ENCODE peak calls at places on chromosomes 13 and 19, in four cellular contexts. O is stomach, R is vagina, P is thyroid gland. S is an unnamed sample.

GRCh38 chr13:59770451-59770850 is 393.3 kb downstream of the DIAPH3 start:
- DNase-seq in O (no peak), R (no peak), P (no peak), S (no peak)

GRCh38 chr13:73767747-73768315 is 366.4 kb downstream of the KLF12 start:
- DNase-seq in O (no peak), R (no peak), P (peak; percentile 6), S (no peak)

GRCh38 chr13:107205318-107206112 is 637.6 kb upstream of the ARGLU1 start:
- DNase-seq in O (peak; percentile 77), R (no peak), P (peak; percentile 45), S (peak; percentile 63)

GRCh38 chr13:36369268-36370107 is 23.3 kb upstream of the SPART start:
- DNase-seq in O (no peak), R (no peak), P (no peak), S (no peak)

GRCh38 chr13:25286969-25287961 is at the start of gene MTMR6:
- DNase-seq in O (peak; percentile 92), R (no peak), P (peak; percentile 88), S (peak; percentile 93)

GRCh38 chr13:73254827-73255226 is 196.0 kb downstream of the KLF5 start:
- DNase-seq in O (no peak), R (no peak), P (no peak), S (no peak)

GRCh38 chr19:36128392-36128736 is 11.5 kb upstream of the CAPNS1 start:
- DNase-seq in O (no peak), R (no peak), P (no peak), S (no peak)

GRCh38 chr13:98233127-98233526 is 56.1 kb upstream of the RNF113B start:
- DNase-seq in O (no peak), R (no peak), P (peak; percentile 29), S (no peak)

GRCh38 chr13:113629814-113630213 is 28.2 kb downstream of the ATP4B start:
- DNase-seq in O (no peak), R (no peak), P (no peak), S (no peak)

GRCh38 chr19:11288349-11288748 is 7.6 kb upstream of the TSPAN16 start:
- DNase-seq in O (no peak), R (no peak), P (no peak), S (no peak)

GRCh38 chr13:52707375-52707774 is 32.2 kb downstream of the CNMD start:
- DNase-seq in O (no peak), R (no peak), P (no peak), S (no peak)

GRCh38 chr13:38775085-38775484 is 88.2 kb downstream of the FREM2 start:
- DNase-seq in O (no peak), R (no peak), P (no peak), S (no peak)

GRCh38 chr13:29476046-29476445 is 119.4 kb downstream of the SLC7A1 start:
- DNase-seq in O (no peak), R (no peak), P (no peak), S (no peak)

GRCh38 chr13:23811366-23812027 is 77.7 kb downstream of the MIPEP start:
- DNase-seq in O (no peak), R (no peak), P (no peak), S (no peak)

GRCh38 chr13:95193509-95194230 is 107.6 kb downstream of the ABCC4 start:
- DNase-seq in O (no peak), R (no peak), P (no peak), S (no peak)

GRCh38 chr13:43301341-43301969 is 278.1 kb downstream of the DNAJC15 start:
- DNase-seq in O (no peak), R (no peak), P (no peak), S (no peak)

GRCh38 chr13:101698400-101698799 is 245.9 kb downstream of the ITGBL1 start:
- DNase-seq in O (no peak), R (no peak), P (no peak), S (no peak)

GRCh38 chr13:102580552-102581169 is 16.1 kb upstream of the TPP2 start:
- DNase-seq in O (no peak), R (no peak), P (no peak), S (no peak)

GRCh38 chr13:82933986-82934385 is 948.3 kb downstream of the SLITRK1 start:
- DNase-seq in O (no peak), R (no peak), P (no peak), S (no peak)

GRCh38 chr13:44573790-44574465 is 2.2 kb downstream of the TSC22D1 start:
- DNase-seq in O (peak; percentile 67), R (no peak), P (no peak), S (no peak)

GRCh38 chr19:35554076-35554475 is 8.7 kb downstream of the TMEM147 start:
- DNase-seq in O (no peak), R (no peak), P (peak; percentile 76), S (no peak)

GRCh38 chr19:44573647-44574046 is 39.7 kb upstream of the IGSF23 start:
- DNase-seq in O (no peak), R (no peak), P (no peak), S (no peak)

GRCh38 chr19:44575116-44575700 is 38.2 kb upstream of the IGSF23 start:
- DNase-seq in O (no peak), R (no peak), P (no peak), S (no peak)

GRCh38 chr19:44571830-44572661 is 41.3 kb upstream of the IGSF23 start:
- DNase-seq in O (no peak), R (no peak), P (no peak), S (no peak)

GRCh38 chr19:44574201-44574950 is 39.0 kb upstream of the IGSF23 start:
- DNase-seq in O (no peak), R (no peak), P (no peak), S (no peak)

GRCh38 chr19:44573183-44573582 is 40.2 kb upstream of the IGSF23 start:
- DNase-seq in O (no peak), R (no peak), P (no peak), S (no peak)
- TF ChIP-seq POLR2A in O (no peak), R (no peak), P (no peak), S (no peak)

GRCh38 chr19:29480507-29480906 is 45.3 kb upstream of the VSTM2B start:
- DNase-seq in O (no peak), R (peak; percentile 79), P (no peak), S (no peak)
- H3K9me3 ChIP-seq in O (no peaks in the 10 kb centered on the region), R (no peaks in the 10 kb centered on the region), P (no peaks in the 10 kb centered on the region), S (no peaks in the 10 kb centered on the region)

DNA sequence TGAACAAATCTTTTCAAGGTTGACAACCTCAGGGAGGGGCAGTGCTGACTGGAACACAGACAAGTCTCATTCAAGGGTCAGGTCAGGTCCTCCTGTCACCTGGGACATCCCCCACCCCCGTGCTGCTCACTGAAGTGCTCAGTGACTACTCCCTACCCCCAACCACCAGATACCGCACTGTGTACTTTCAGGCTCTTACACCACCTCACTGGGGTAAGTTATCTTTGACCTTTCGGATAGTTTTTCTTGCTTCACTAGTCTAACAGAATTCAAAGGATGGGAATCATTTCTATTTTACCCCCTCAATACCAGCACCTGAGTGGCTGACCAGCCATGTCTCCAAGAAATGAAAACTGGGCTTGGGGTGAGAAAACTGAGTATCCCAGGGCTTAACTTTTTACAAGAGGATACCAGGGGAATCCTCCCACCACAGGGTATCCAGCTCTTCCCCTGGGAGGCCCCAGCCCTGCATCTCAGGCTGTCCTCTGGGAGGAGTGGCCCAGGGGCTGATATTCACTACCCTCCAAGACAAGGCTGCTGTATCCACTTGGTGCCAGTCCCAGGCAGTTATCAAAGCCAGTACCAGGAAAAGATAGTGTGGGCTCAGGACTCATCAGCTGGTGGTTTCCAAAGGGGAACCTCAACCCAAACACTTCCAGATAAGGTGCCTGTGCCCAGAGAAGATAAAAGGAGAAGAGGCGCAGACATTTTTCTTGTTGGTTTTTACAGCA is 2.1 kb downstream of the ZNF563 start:
- DNase-seq in O (no peak), R (no peak), P (peak; percentile 79), S (peak; percentile 43)
- TF ChIP-seq POLR2A in O (no peak), R (no peak), P (no peak), S (no peak)

DNA sequence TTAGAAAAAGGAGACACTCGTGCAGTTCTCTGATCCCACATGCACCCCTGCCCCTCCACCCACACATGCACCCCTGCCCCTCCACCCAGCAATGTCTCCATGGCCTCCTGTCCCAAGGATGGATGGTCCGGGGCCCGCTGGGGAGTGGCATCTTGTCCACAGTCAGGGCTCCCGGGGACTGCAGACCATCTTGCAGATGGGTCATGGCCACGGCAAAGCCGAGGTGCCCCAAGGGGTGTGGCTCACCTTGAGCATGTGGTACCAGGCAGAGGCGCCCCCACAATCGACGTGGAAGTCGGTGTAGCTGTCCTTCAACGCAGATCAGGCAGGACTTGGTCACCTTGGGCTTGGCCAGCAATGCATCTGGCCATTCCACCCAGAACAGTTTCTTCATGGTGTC is 216.7 kb downstream of the TUBA3C start:
- DNase-seq in O (no peak), R (no peak), P (no peak), S (no peak)
- H3K9me3 ChIP-seq in O (no peaks in the 10 kb centered on the region), R (no peaks in the 10 kb centered on the region), P (no peaks in the 10 kb centered on the region), S (no peaks in the 10 kb centered on the region)

GRCh38 chr19:18669883-18670282 is 13.6 kb upstream of the CRTC1 start:
- DNase-seq in O (no peak), R (no peak), P (no peak), S (no peak)
- TF ChIP-seq POLR2A in O (no peak), R (no peak), P (no peak), S (no peak)

DNA sequence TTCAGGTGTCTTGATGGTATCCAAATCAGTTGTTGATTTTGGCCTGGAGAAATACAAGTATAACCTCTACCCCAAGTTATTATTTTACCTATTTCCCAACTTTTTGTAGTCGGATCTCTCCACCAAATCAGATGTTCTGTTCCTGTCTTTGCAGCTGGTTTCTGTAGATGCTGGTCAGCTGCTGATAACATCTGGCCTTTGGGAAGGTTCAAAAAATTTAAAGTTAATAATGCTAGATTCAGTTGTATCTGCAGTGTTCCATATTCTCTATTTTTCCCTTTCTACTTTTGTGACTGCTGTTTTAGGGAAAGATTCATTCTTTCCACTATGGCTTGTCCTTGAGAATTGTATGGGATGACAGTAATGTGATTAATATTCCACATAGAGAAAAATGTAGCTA is 99.3 kb downstream of the ZNF100 start:
- DNase-seq in O (no peak), R (no peak), P (no peak), S (no peak)
- H3K9me3 ChIP-seq in O (no peaks in the 10 kb centered on the region), R (no peaks in the 10 kb centered on the region), P (no peaks in the 10 kb centered on the region), S (peaks cover under 1% of the 10 kb centered on the region)

DNA sequence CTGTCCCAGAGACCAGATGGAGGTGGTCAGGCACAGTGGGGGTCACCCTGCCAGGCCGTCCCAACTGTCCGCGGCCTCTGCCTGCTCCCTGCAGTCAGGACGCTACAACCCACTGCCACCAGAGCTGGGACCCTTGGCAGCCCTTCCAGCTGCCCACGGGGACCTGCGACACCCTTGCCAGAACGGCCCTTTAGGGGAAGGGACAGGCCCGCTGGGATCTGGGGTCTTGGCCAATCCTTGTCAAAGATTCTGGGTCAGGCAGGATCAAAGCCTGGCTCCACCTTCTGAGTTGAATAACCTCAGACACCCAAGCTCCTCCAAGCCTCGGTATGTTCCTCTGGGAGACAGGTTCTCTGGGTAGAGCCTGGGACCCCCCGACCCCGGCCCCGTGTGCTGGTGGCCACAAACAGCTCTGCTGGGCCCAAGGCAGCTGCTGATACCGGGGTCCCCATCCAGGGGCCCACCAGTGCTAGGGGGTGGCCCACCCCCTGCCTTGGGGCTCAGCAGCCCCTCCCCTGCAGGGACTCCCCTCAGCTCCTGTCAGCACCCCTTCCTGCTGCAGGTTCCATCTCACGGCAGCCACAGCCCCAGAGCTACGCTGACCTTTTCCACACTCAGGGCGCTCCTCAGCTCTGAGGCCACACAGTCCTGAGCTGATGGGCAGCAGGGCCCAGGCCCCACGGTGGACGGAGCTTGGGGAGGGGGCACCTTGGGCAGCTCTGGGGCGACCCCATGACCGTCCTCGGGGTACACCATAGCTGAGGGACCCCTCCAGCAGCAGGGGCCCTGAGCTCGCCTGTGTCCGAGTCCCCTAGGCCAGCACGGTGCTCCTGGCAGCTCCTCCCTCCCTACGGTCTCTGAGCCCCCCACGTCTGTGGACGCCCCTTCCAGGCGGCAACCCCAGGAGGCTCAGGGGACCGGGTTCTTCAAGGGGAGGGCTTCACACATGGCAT is 18.4 kb downstream of the SBNO2 start:
- DNase-seq in O (no peak), R (no peak), P (no peak), S (no peak)
- TF ChIP-seq POLR2A in O (no peak), R (no peak), P (peak; percentile 2), S (no peak)

S was measured in heart left ventricle.